ENCODE peak calls at places on chromosomes 11 and 22, in six cellular contexts. Q is fibroblast of mammary gland, J is kidney epithelial cell, Y is AG04449, F is adrenal gland, H is transverse colon. I is an unnamed sample.

GRCh38 chr11:57249384-57250319 is 12.6 kb upstream of the APLNR start:
- DNase-seq in Q (peak), J (no peak), Y (no peak), F (peak), H (peak), I (peak)

GRCh38 chr11:8826145-8826786 is 84.7 kb upstream of the AKIP1 start:
- DNase-seq in Q (peak), J (no peak), Y (no peak), F (no peak), H (no peak), I (peak)

GRCh38 chr22:32662587-32662915 is 139.0 kb upstream of the TIMP3 start:
- DNase-seq in Q (no peak), J (no peak), Y (no peak), F (no peak), H (no peak), I (no peak)

GRCh38 chr22:26453812-26454500 is 24.9 kb downstream of the ASPHD2 start:
- DNase-seq in Q (no peak), J (no peak), Y (no peak), F (no peak), H (no peak), I (no peak)

GRCh38 chr11:119169272-119169719 is 771 bp downstream of the NLRX1 start:
- DNase-seq in Q (peak), J (peak), Y (no peak), F (peak), H (no peak), I (peak)

GRCh38 chr22:36702832-36703210 is 731 bp downstream of the CACNG2 start:
- DNase-seq in Q (no peak), J (no peak), Y (no peak), F (no peak), H (no peak), I (no peak)

GRCh38 chr11:103067118-103067517 is 24.8 kb downstream of the DCUN1D5 start:
- DNase-seq in Q (no peak), J (no peak), Y (no peak), F (no peak), H (no peak), I (no peak)

GRCh38 chr11:2810401-2811205 is 75.0 kb downstream of the CDKN1C start:
- DNase-seq in Q (no peak), J (no peak), Y (no peak), F (no peak), H (no peak), I (no peak)

GRCh38 chr11:47923667-47924066 is 56.7 kb upstream of the PTPRJ start:
- DNase-seq in Q (peak), J (no peak), Y (no peak), F (peak), H (no peak), I (peak)

GRCh38 chr11:112795896-112796686 is 165.1 kb upstream of the NCAM1 start:
- DNase-seq in Q (no peak), J (peak), Y (no peak), F (no peak), H (no peak), I (no peak)

GRCh38 chr11:126332221-126332711 is 23.2 kb upstream of the ST3GAL4 start:
- DNase-seq in Q (peak), J (no peak), Y (peak), F (peak), H (no peak), I (peak)

GRCh38 chr11:12219732-12220131 is 109.3 kb downstream of the MICAL2 start:
- DNase-seq in Q (no peak), J (no peak), Y (no peak), F (no peak), H (no peak), I (peak)

GRCh38 chr11:1568451-1568911 is 3.6 kb downstream of the DUSP8 start:
- DNase-seq in Q (no peak), J (no peak), Y (no peak), F (no peak), H (no peak), I (no peak)

GRCh38 chr11:120121914-120122473 is 15.9 kb downstream of the TRIM29 start:
- DNase-seq in Q (no peak), J (no peak), Y (no peak), F (no peak), H (peak), I (no peak)

GRCh38 chr11:94638902-94639373 is 71.8 kb downstream of the PIWIL4 start:
- DNase-seq in Q (peak), J (no peak), Y (peak), F (no peak), H (no peak), I (peak)

GRCh38 chr11:107054391-107054790 is 36.1 kb upstream of the GUCY1A2 start:
- DNase-seq in Q (no peak), J (no peak), Y (no peak), F (no peak), H (no peak), I (no peak)

GRCh38 chr22:38316340-38317236 is 645 bp downstream of the CSNK1E start:
- DNase-seq in Q (peak), J (no peak), Y (no peak), F (peak), H (peak), I (peak)

GRCh38 chr11:47418454-47419259 is 7.6 kb downstream of the PSMC3 start:
- DNase-seq in Q (no peak), J (no peak), Y (no peak), F (no peak), H (no peak), I (peak)

GRCh38 chr11:36165638-36166389 is 123.4 kb downstream of the COMMD9 start:
- DNase-seq in Q (no peak), J (no peak), Y (no peak), F (no peak), H (no peak), I (no peak)

GRCh38 chr11:97614571-97614970 is 1224.8 kb downstream of the JRKL start:
- DNase-seq in Q (no peak), J (no peak), Y (no peak), F (no peak), H (no peak), I (peak)

GRCh38 chr11:117181586-117182550 is 3.3 kb downstream of the SIDT2 start:
- DNase-seq in Q (no peak), J (no peak), Y (no peak), F (peak), H (no peak), I (no peak)

GRCh38 chr11:118224512-118225180 is at the start of gene JAML:
- DNase-seq in Q (no peak), J (no peak), Y (no peak), F (no peak), H (peak), I (no peak)

GRCh38 chr11:117879516-117880480 is 3.3 kb upstream of the FXYD6 start:
- DNase-seq in Q (no peak), J (no peak), Y (no peak), F (no peak), H (no peak), I (no peak)

GRCh38 chr11:15575409-15575808 is 460.7 kb downstream of the INSC start:
- DNase-seq in Q (no peak), J (no peak), Y (no peak), F (no peak), H (no peak), I (no peak)

GRCh38 chr22:21972293-21972779 is 10.3 kb downstream of the TOP3B start:
- DNase-seq in Q (peak), J (no peak), Y (no peak), F (no peak), H (peak), I (peak)

GRCh38 chr11:11379661-11380060 is 26.6 kb upstream of the CSNK2A3 start:
- DNase-seq in Q (no peak), J (no peak), Y (no peak), F (no peak), H (no peak), I (no peak)

GRCh38 chr11:117979481-117980211 is 6.5 kb upstream of the IL10RA start:
- DNase-seq in Q (no peak), J (no peak), Y (no peak), F (peak), H (no peak), I (no peak)

GRCh38 chr11:62778441-62778840 is 7.2 kb downstream of the TAF6L start:
- DNase-seq in Q (no peak), J (no peak), Y (no peak), F (no peak), H (no peak), I (no peak)

GRCh38 chr11:62614275-62614674 is 1.2 kb downstream of the ROM1 start:
- DNase-seq in Q (no peak), J (no peak), Y (no peak), F (no peak), H (no peak), I (no peak)

GRCh38 chr11:69449320-69450063 is 32.0 kb upstream of the LINC01488 start:
- DNase-seq in Q (no peak), J (no peak), Y (no peak), F (peak), H (no peak), I (peak)

GRCh38 chr11:12818333-12819015 is 144.3 kb downstream of the TEAD1 start:
- DNase-seq in Q (peak), J (no peak), Y (peak), F (no peak), H (no peak), I (peak)

GRCh38 chr11:118657709-118658108 is 21.7 kb downstream of the TREH start:
- DNase-seq in Q (no peak), J (no peak), Y (no peak), F (no peak), H (no peak), I (no peak)

GRCh38 chr22:21032843-21033688 is 705 bp upstream of the SLC7A4 start:
- DNase-seq in Q (no peak), J (no peak), Y (no peak), F (no peak), H (no peak), I (no peak)

GRCh38 chr11:108501396-108501795 is 3.2 kb upstream of the POGLUT3 start:
- DNase-seq in Q (peak), J (no peak), Y (no peak), F (no peak), H (no peak), I (peak)

GRCh38 chr22:31287818-31288495 is 4.3 kb downstream of the PIK3IP1 start:
- DNase-seq in Q (no peak), J (no peak), Y (no peak), F (no peak), H (no peak), I (no peak)
- H3K4me3 ChIP-seq in Q (no peak), J (no peak), Y (no peak), F (no peak), H (peak), I (no peak)

GRCh38 chr22:42770448-42770726 is 49.7 kb upstream of the A4GALT start:
- DNase-seq in Q (no peak), J (no peak), Y (no peak), F (no peak), H (no peak), I (no peak)
- TF ChIP-seq CTCF in Q (no peak), J (no peak), Y (no peak), F (no peak), H (no peak), I (no peak)

DNA sequence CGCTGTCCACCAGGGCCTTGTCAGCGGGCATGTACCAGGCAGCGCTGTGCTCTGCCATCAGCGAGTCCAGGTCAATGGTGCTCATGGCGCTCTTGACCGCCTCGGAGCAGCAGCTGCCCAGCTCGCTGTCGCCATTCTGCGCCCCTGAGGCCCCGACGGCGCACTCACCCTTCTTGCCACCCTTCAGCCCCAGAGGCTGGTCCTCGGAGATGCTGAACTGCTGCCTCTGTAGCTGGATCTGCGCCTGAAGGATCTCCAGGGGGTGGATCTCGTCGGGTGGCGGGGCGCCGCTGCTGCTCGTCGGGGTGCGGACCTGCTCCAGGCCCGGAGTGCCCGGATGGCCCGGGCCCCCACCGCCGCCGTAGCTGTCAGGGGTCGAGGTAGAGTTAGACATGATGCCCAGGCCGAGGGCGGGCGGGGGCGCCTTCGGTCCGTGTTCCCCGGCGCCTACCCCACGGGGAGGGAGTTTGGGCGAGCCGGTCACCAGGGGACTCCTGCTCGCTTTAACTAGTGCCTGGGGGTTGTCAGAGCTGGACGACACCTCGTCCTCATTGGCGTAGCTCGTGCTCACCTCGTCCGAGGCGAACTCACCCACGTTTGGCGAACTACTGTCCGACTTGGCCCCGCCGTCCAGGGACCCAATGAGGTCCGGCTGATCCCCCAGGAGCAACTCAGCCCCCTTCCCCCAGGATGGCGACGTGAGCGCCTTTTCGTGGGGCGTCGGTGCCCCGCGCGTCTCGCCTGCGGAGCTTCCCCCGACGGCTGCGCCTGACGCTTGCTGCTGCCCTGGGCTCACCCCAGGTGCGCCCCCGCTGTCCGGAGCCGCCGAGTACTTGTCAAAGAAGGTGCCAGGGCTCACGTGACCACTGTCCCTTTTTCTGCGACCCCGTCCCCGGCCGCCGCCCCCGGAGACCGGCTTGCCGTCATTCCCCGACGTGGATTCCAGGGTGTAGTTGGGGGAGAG is 4.4 kb downstream of the MN1 start:
- DNase-seq in Q (no peak), J (no peak), Y (no peak), F (no peak), H (no peak), I (no peak)
- H3K4me3 ChIP-seq in Q (no peak), J (no peak), Y (no peak), F (no peak), H (no peak), I (peak)

GRCh38 chr11:129230006-129230405 is 37.9 kb upstream of the ARHGAP32 start:
- DNase-seq in Q (peak), J (no peak), Y (no peak), F (no peak), H (no peak), I (peak)
- TF ChIP-seq CTCF in Q (no peak), J (no peak), Y (no peak), F (peak), H (no peak), I (no peak)